ENCODE peak calls at places on chromosomes 2 and 18, in five cellular contexts. N is CD8-positive, alpha-beta memory T cell; I is astrocyte; G is CD8-positive, alpha-beta T cell; F is RWPE2. V is an unnamed sample. For H3K36me3, the result is how much of the 10 kb centered on the place peaks cover.

GRCh38 chr2:153105829-153106578 is 372.6 kb downstream of the RPRM start:
- DNase-seq in N (no peak), I (peak), G (no peak), F (no peak), V (no peak)

GRCh38 chr18:65751145-65752085 is 603 bp downstream of the CDH7 start:
- DNase-seq in N (no peak), I (peak), G (no peak), F (no peak), V (no peak)

GRCh38 chr2:53583583-53583982 is 184.0 kb upstream of the CHAC2 start:
- DNase-seq in N (no peak), I (no peak), G (no peak), F (no peak), V (no peak)

GRCh38 chr2:148459300-148459891 is 185.2 kb upstream of the EPC2 start:
- DNase-seq in N (no peak), I (peak), G (no peak), F (no peak), V (peak)

GRCh38 chr2:142944264-142944663 is 66.8 kb downstream of the KYNU start:
- DNase-seq in N (no peak), I (peak), G (no peak), F (no peak), V (peak)

GRCh38 chr2:196276421-196276820 is 105.0 kb upstream of the STK17B start:
- DNase-seq in N (no peak), I (no peak), G (no peak), F (no peak), V (no peak)

GRCh38 chr2:215238485-215239098 is 73.3 kb upstream of the ATIC start:
- DNase-seq in N (no peak), I (no peak), G (no peak), F (no peak), V (peak)

GRCh38 chr2:199818001-199818400 is 33.0 kb downstream of the FTCDNL1 start:
- DNase-seq in N (no peak), I (no peak), G (no peak), F (no peak), V (no peak)

GRCh38 chr2:220787251-220787650 is 784.9 kb downstream of the EPHA4 start:
- DNase-seq in N (no peak), I (peak), G (no peak), F (no peak), V (no peak)

GRCh38 chr2:96207073-96207777 is 1.4 kb downstream of the STARD7 start:
- DNase-seq in N (no peak), I (no peak), G (no peak), F (no peak), V (no peak)

GRCh38 chr2:209463226-209463625 is 39.4 kb downstream of the MAP2 start:
- DNase-seq in N (no peak), I (no peak), G (no peak), F (no peak), V (no peak)

GRCh38 chr2:141714486-141714885 is 416.3 kb downstream of the LRP1B start:
- DNase-seq in N (no peak), I (no peak), G (no peak), F (no peak), V (no peak)

GRCh38 chr2:8440029-8440778 is 241.7 kb upstream of the ID2 start:
- DNase-seq in N (no peak), I (no peak), G (no peak), F (no peak), V (no peak)

GRCh38 chr2:8441986-8442385 is 239.9 kb upstream of the ID2 start:
- DNase-seq in N (no peak), I (no peak), G (no peak), F (no peak), V (no peak)

GRCh38 chr2:8441371-8441770 is 240.5 kb upstream of the ID2 start:
- DNase-seq in N (no peak), I (no peak), G (no peak), F (no peak), V (no peak)

GRCh38 chr2:8445580-8445979 is 236.3 kb upstream of the ID2 start:
- DNase-seq in N (no peak), I (no peak), G (no peak), F (no peak), V (no peak)

GRCh38 chr2:8442833-8443486 is 238.9 kb upstream of the ID2 start:
- DNase-seq in N (no peak), I (no peak), G (no peak), F (no peak), V (no peak)
- H3K4me3 ChIP-seq in N (no peak), I (no peak), G (no peak), F (no peak), V (no peak)

GRCh38 chr2:70672990-70673647 is 94.9 kb downstream of the ADD2 start:
- DNase-seq in N (no peak), I (no peak), G (no peak), F (no peak), V (no peak)
- H3K36me3 ChIP-seq in N (under half), I (under half), G (under half), F (under half), V (under half)

DNA sequence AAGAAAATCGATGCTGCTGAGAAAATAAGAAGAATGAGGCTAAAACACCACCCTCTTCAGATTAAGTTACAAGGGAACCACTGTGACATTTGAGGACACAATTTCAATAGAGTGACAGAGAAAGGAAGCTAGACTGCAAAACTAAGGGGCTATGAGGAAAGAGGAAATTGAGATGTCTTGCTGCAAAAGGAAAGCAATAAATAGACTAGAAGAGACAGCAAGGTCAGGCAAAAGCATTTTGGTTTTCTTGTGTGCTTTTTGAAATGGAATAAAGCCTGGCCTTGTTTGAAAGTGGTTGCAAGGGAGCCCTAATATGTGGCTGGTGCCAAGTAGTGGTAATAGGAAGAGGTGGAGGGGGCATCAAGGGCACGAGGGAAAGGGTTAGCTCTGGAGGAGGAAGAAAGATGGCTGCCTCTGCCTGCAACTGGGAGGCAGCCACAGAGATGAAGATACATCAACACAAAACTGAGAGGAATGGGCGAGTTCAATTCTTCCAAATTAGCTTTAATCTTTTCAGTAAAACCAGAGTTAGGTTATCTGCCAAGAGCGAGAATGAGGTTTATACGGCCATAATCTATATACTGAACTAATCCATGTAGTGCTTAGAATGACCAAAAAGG is 1.2 kb upstream of the MRO start:
- DNase-seq in N (no peak), I (no peak), G (no peak), F (no peak), V (no peak)
- H3K4me3 ChIP-seq in N (no peak), I (no peak), G (no peak), F (no peak), V (no peak)

GRCh38 chr2:202883987-202884675 is 12.6 kb upstream of the ICA1L start:
- DNase-seq in N (no peak), I (peak), G (no peak), F (no peak), V (no peak)
- H3K36me3 ChIP-seq in N (under half), I (under half), G (under half), F (half or more), V (under half)

GRCh38 chr2:569681-570080 is 107.5 kb downstream of the TMEM18 start:
- DNase-seq in N (no peak), I (no peak), G (no peak), F (no peak), V (no peak)

GRCh38 chr2:566379-567313 is 110.6 kb downstream of the TMEM18 start:
- DNase-seq in N (no peak), I (no peak), G (no peak), F (no peak), V (no peak)

GRCh38 chr2:567496-567864 is 109.7 kb downstream of the TMEM18 start:
- DNase-seq in N (no peak), I (no peak), G (no peak), F (no peak), V (no peak)

GRCh38 chr2:568639-568963 is 108.6 kb downstream of the TMEM18 start:
- DNase-seq in N (no peak), I (no peak), G (no peak), F (no peak), V (no peak)

DNA sequence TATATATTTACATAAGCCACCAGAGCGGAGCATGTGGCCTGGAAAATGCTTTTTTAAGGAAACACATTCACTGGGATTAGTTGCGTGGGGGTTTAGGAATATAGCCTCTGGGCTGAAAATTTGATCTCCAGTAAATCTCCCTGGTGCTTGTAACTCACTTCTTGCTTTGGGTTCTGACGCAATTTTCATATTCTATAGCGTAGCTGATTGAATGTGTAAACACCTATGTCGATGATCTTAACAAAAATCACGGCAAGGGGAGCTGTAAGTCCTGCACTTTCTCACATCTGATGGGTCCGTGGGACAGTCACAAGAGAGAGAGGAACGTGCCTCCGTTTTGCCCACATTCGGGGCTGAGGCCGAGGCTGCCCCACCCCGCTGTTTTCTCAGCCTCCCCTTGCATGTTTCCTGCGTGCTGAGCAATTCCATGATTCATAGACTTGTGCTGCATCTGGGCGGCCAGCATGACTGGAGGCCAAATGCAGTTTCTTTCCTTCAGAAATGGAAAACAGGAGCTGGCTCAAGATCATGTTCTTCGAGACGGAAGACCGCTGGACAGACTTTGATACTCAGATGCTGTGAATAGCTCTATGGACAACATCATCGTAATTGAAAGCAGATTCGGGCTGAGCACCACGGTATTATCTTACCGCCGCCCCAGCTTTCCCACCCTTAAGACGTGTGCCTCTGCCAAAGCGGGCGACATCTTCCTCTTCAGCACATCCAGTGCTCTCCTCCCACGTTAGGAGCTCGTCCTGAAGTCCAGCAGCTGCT is 109.2 kb downstream of the TMEM18 start:
- DNase-seq in N (no peak), I (no peak), G (no peak), F (no peak), V (peak)
- H3K4me3 ChIP-seq in N (no peak), I (peak), G (no peak), F (no peak), V (peak)

GRCh38 chr2:145753966-145754365 is 1234.0 kb upstream of the ZEB2 start:
- DNase-seq in N (no peak), I (no peak), G (no peak), F (no peak), V (no peak)
- H3K36me3 ChIP-seq in N (under half), I (under half), G (under half), F (under half), V (under half)

DNA sequence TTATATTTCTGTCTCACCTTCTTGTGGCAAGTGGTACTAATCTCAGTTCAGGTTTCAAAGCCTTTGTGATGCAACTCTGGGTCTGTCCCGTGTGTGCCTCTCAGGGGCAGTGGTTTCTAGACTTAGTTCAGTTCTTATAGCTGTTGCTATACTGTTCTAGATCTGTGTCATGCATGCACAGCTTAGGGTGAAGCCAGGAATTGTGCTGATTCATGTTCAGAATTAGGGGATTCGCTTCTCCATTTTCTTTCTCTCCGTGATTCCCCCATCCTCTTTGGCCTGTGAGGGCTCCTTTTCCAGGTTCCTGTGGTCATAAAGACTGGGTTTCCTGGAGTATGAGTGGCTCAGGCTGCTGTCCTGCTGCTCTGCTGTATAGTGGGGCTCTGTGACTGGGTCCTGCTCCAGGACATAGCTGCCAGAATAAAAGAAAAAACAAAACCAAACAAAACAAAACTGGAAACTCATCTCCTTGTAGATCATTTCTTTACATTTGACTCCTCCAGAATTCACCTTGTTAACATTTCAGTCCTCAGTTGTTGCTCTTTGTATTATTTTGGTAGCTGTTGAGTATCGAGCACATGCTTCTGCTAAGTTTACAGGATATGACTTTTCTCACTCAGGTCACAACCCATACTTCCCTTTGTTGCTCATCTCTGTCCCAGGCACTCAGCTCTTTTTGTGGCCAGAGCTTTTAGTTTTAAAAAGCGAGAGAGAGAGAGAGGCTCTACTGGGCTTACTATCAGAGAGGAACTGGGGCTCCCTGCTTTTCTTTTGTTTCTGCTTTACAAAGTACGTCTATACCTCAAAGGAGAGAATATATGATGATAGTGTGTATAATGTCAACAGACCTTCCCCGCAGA is 34.2 kb downstream of the CERS6 start:
- DNase-seq in N (peak), I (peak), G (peak), F (no peak), V (no peak)
- H3K4me3 ChIP-seq in N (peak), I (no peak), G (peak), F (no peak), V (no peak)

DNA sequence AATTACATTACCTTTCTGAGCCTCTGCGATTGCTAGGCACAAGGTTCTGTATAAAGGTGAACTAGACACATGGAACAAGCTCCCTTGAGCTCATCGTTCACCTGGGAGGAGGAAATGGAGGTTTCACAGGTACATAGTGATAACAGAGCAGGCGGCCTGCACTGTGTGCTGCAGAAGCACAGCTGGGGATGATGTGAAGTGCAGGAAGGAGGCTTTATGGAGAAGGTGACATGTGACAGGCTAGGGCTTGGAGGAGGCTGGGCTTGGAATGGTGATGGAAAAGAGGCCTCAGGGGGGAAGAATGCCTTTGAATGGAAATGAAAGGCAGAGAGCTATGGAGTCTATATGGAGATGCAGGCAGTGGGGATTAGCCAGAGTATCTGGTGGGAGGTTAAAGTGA is 22.9 kb downstream of the MARCHF4 start:
- DNase-seq in N (no peak), I (no peak), G (no peak), F (no peak), V (no peak)
- H3K36me3 ChIP-seq in N (under half), I (under half), G (under half), F (under half), V (under half)

GRCh38 chr2:37198681-37199065 is 2.4 kb downstream of the CEBPZOS start:
- DNase-seq in N (no peak), I (no peak), G (no peak), F (no peak), V (no peak)
- H3K4me3 ChIP-seq in N (no peak), I (no peak), G (no peak), F (no peak), V (no peak)

GRCh38 chr2:39361511-39361910 is 75.6 kb downstream of the MAP4K3 start:
- DNase-seq in N (no peak), I (no peak), G (no peak), F (no peak), V (no peak)
- H3K36me3 ChIP-seq in N (under half), I (under half), G (under half), F (under half), V (under half)